ENCODE peak calls at places on chromosomes 7 and 10, in four cellular contexts. S, H, Y and J are unnamed samples.

GRCh38 chr10:114632869-114633715 is 25.0 kb downstream of the ABLIM1 start:
- DNase-seq in S (no peak), H (peak), Y (peak), J (peak)

GRCh38 chr10:1673568-1674345 is 63.6 kb downstream of the ADARB2 start:
- DNase-seq in S (no peak), H (no peak), Y (no peak), J (no peak)

GRCh38 chr10:123999261-123999660 is 94.1 kb downstream of the CHST15 start:
- DNase-seq in S (no peak), H (no peak), Y (no peak), J (no peak)

GRCh38 chr7:121624922-121625321 is 228.8 kb upstream of the FAM3C start:
- DNase-seq in S (no peak), H (no peak), Y (no peak), J (no peak)

GRCh38 chr10:93620925-93621324 is 8.6 kb downstream of the PDE6C start:
- DNase-seq in S (no peak), H (no peak), Y (no peak), J (no peak)

GRCh38 chr7:4789194-4790077 is 14.0 kb downstream of the AP5Z1 start:
- DNase-seq in S (no peak), H (no peak), Y (no peak), J (no peak)

GRCh38 chr7:30413864-30414263 is 64.7 kb downstream of the NOD1 start:
- DNase-seq in S (no peak), H (no peak), Y (no peak), J (no peak)

GRCh38 chr7:111650456-111650999 is 88.2 kb upstream of the IMMP2L start:
- DNase-seq in S (no peak), H (no peak), Y (peak), J (peak)

GRCh38 chr10:73744690-73744994 is 470 bp downstream of the SEC24C start:
- DNase-seq in S (no peak), H (no peak), Y (peak), J (no peak)

GRCh38 chr10:73246783-73247508 is at the start of gene DNAJC9:
- DNase-seq in S (peak), H (peak), Y (peak), J (peak)

GRCh38 chr7:145845345-145845744 is 271.3 kb upstream of the CNTNAP2 start:
- DNase-seq in S (no peak), H (no peak), Y (no peak), J (no peak)

GRCh38 chr10:13571541-13571940 is 15.2 kb upstream of the PRPF18 start:
- DNase-seq in S (no peak), H (no peak), Y (no peak), J (no peak)

GRCh38 chr10:102578782-102579181 is 65.5 kb upstream of the TRIM8 start:
- DNase-seq in S (no peak), H (no peak), Y (no peak), J (no peak)

GRCh38 chr10:21655687-21656086 is 121.7 kb downstream of the MLLT10 start:
- DNase-seq in S (no peak), H (no peak), Y (peak), J (no peak)

GRCh38 chr7:71077743-71078476 is 54.0 kb upstream of the GALNT17 start:
- DNase-seq in S (no peak), H (no peak), Y (no peak), J (no peak)

GRCh38 chr7:128827971-128828711 is 2.1 kb upstream of the FLNC start:
- DNase-seq in S (no peak), H (peak), Y (peak), J (peak)

GRCh38 chr7:100799037-100799896 is 28.1 kb downstream of the EPHB4 start:
- DNase-seq in S (peak), H (no peak), Y (peak), J (no peak)

GRCh38 chr7:86947956-86948355 is 111.5 kb downstream of the ELAPOR2 start:
- DNase-seq in S (no peak), H (no peak), Y (peak), J (no peak)

GRCh38 chr7:128954830-128955797 is 17.4 kb downstream of the IRF5 start:
- DNase-seq in S (no peak), H (no peak), Y (no peak), J (no peak)

GRCh38 chr10:76420725-76421124 is 989.3 kb downstream of the LRMDA start:
- DNase-seq in S (no peak), H (no peak), Y (no peak), J (no peak)

GRCh38 chr7:125033506-125033905 is 103.9 kb upstream of the POT1 start:
- DNase-seq in S (peak), H (no peak), Y (no peak), J (no peak)

GRCh38 chr7:67487316-67487715 is 490.7 kb downstream of the TYW1 start:
- DNase-seq in S (no peak), H (no peak), Y (no peak), J (no peak)

GRCh38 chr7:157268540-157268939 is 68.3 kb upstream of the DNAJB6 start:
- DNase-seq in S (no peak), H (no peak), Y (no peak), J (no peak)

GRCh38 chr10:79400567-79401004 is 44.8 kb downstream of the ZCCHC24 start:
- DNase-seq in S (peak), H (peak), Y (peak), J (peak)
- TF ChIP-seq TCF7L2 in S (no peak), H (no peak), Y (no peak), J (no peak)

DNA sequence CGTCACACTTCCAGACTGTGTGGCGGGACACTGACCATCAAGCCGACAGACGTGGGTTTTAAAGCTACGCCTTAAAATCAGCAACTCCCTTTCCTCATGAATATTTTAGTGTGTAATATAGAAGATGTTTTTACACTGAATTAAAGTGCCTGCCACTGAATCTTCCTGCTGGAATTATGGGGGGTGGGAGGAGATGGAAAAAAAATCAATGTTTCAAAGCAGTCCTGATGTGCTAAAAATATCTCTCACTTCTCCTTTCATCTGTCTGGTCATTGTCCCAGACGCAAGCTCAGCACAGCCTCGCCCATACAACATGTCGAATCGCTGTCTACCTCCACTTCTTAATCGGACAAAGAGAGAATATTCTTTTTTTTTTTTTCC is 165.1 kb upstream of the KLF14 start:
- DNase-seq in S (no peak), H (no peak), Y (no peak), J (no peak)
- H3K27ac ChIP-seq in S (no peak), H (peak), Y (peak), J (peak)

DNA sequence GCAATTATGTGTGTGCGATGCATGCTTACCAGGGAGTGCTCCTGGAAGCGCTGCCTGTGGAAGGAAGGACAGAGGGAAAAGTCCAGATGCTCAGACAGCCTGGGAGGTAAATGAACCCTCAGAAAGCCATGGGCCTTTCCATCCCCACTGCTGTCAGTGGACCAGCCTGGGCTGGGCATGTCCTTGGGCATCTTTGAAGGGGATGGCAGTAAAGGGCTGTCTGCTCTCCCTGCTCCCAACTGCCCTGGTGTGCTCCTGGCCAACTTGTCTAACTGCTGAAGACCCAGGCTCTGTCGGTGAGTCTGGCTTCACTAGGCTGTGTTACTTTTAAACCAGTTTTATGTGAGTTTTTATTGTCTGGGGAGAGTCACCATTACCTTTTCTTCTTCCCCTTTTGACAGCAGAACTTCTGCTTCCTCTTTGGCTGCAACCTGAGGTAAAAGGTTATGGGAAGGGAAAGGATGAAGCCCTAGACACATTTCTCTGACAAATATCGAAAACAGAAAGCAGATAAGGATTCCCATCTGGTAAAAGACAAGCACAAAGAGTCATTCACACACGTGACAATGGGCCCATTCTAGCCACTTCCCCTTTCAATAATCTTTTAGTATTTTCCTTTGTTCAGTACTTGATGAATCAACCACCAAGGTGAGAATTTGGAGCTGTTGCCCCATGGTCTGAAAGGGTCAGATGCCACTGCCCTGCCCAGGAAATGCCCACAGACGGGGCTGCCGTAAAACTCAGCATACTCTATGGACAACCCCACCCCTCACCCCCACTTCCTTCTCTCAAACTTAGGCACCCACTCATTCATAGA is 27.6 kb upstream of the PIK3AP1 start:
- DNase-seq in S (no peak), H (no peak), Y (peak), J (no peak)
- TF ChIP-seq POLR2AphosphoS5 in S (no peak), H (no peak), Y (no peak), J (no peak)

GRCh38 chr10:37566336-37566735 is 291.1 kb downstream of the ZNF248 start:
- DNase-seq in S (no peak), H (no peak), Y (no peak), J (no peak)
- TF ChIP-seq TCF7L2 in S (no peak), H (no peak), Y (no peak), J (no peak)

DNA sequence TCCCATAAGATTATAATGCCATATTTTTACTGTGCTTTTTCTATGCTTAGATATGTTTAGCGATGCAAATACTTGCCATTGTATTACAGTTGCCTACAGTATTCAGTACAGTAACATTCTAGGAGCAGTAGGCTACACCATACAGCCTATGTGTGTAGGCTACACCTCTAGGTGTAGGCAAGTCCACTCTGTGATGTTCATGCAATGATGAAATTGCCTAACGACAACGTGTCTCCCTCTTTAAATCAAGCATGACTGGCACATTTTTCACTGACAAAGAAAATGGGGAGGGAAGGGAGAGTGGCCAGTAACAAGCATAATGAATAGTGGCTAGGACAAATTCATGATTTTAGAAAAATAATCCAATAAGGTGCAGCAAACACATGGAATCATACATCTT is 1.7 kb downstream of the NCAPG2 start:
- DNase-seq in S (no peak), H (no peak), Y (no peak), J (no peak)
- H3K27ac ChIP-seq in S (peak), H (no peak), Y (peak), J (no peak)